ENCODE peak calls at places on chromosome 5, in ten cellular contexts. R is stimulated activated CD4-positive, alpha-beta T cell treated with anti-CD3 and anti-CD28 coated beads, Interleukin-1b, Interleukin-23, amount 100 ng/mL, for 24 hours; U is GM23248; M is tibial nerve; W is mucosa of descending colon; T is kidney glomerular epithelial cell; Y is ovary; K is activated gamma-delta T cell treated with anti-CD3 and anti-CD28 coated beads, Interleukin-2, amount 50 U/mL, for 16 hours; L is CD4-positive, alpha-beta T cell; J is amygdala. X is an unnamed sample.

GRCh38 chr5:123719004-123719403 is 207.0 kb downstream of the CSNK1G3 start:
- DNase-seq in R (no peak), U (peak), M (no peak), W (no peak), T (no peak), Y (no peak), K (no peak), L (no peak), J (no peak), X (no peak)

GRCh38 chr5:32109236-32109635 is 64.9 kb downstream of the GOLPH3 start:
- DNase-seq in R (no peak), U (peak), M (no peak), W (no peak), T (no peak), Y (no peak), K (no peak), L (no peak), J (no peak), X (no peak)

GRCh38 chr5:175859422-175859821 is 12.0 kb upstream of the CPLX2 start:
- DNase-seq in R (no peak), U (no peak), M (no peak), W (no peak), T (no peak), Y (no peak), K (no peak), L (no peak), J (no peak), X (no peak)

GRCh38 chr5:122287101-122287500 is 24.9 kb upstream of the SNCAIP start:
- DNase-seq in R (no peak), U (no peak), M (no peak), W (no peak), T (no peak), Y (no peak), K (no peak), L (no peak), J (no peak), X (no peak)

GRCh38 chr5:143495823-143496275 is 92.4 kb upstream of the NR3C1 start:
- DNase-seq in R (no peak), U (peak), M (no peak), W (no peak), T (no peak), Y (no peak), K (no peak), L (no peak), J (no peak), X (no peak)

GRCh38 chr5:58188287-58188651 is 271.6 kb downstream of the PLK2 start:
- DNase-seq in R (no peak), U (peak), M (no peak), W (no peak), T (peak), Y (no peak), K (no peak), L (no peak), J (no peak), X (no peak)

GRCh38 chr5:135133698-135134515 is 99.9 kb upstream of the PITX1 start:
- DNase-seq in R (no peak), U (no peak), M (no peak), W (peak), T (no peak), Y (no peak), K (no peak), L (no peak), J (no peak), X (no peak)

GRCh38 chr5:136028090-136028489 is 698 bp upstream of the TGFBI start:
- DNase-seq in R (no peak), U (no peak), M (no peak), W (no peak), T (no peak), Y (no peak), K (no peak), L (no peak), J (no peak), X (no peak)

GRCh38 chr5:39518516-39518915 is 93.7 kb upstream of the DAB2 start:
- DNase-seq in R (no peak), U (peak), M (no peak), W (no peak), T (peak), Y (no peak), K (no peak), L (no peak), J (no peak), X (no peak)

GRCh38 chr5:174251305-174251704 is 205.8 kb downstream of the NSG2 start:
- DNase-seq in R (no peak), U (no peak), M (no peak), W (no peak), T (no peak), Y (no peak), K (no peak), L (no peak), J (no peak), X (peak)

GRCh38 chr5:112594060-112594850 is 143.4 kb upstream of the APC start:
- DNase-seq in R (no peak), U (peak), M (no peak), W (no peak), T (peak), Y (no peak), K (no peak), L (no peak), J (peak), X (peak)

GRCh38 chr5:157484768-157485167 is 24.8 kb downstream of the NIPAL4 start:
- DNase-seq in R (no peak), U (peak), M (peak), W (no peak), T (no peak), Y (no peak), K (no peak), L (no peak), J (no peak), X (no peak)

GRCh38 chr5:72106922-72107873 is at the start of gene MAP1B:
- DNase-seq in R (no peak), U (peak), M (peak), W (peak), T (peak), Y (peak), K (no peak), L (no peak), J (peak), X (peak)

GRCh38 chr5:77586101-77586500 is 52.4 kb downstream of the OTP start:
- DNase-seq in R (no peak), U (no peak), M (no peak), W (no peak), T (no peak), Y (no peak), K (no peak), L (no peak), J (no peak), X (no peak)

GRCh38 chr5:180098991-180099732 is 27.6 kb upstream of the RNF130 start:
- DNase-seq in R (no peak), U (no peak), M (no peak), W (no peak), T (no peak), Y (no peak), K (no peak), L (no peak), J (no peak), X (no peak)

GRCh38 chr5:63931841-63932240 is 30.4 kb downstream of the HTR1A start:
- DNase-seq in R (no peak), U (no peak), M (no peak), W (no peak), T (no peak), Y (no peak), K (no peak), L (no peak), J (no peak), X (no peak)

GRCh38 chr5:62732677-62733121 is 154.1 kb downstream of the LRRC70 start:
- DNase-seq in R (no peak), U (peak), M (peak), W (no peak), T (peak), Y (no peak), K (no peak), L (no peak), J (no peak), X (no peak)

GRCh38 chr5:126863402-126863801 is 86.5 kb downstream of the LMNB1 start:
- DNase-seq in R (no peak), U (no peak), M (no peak), W (no peak), T (no peak), Y (no peak), K (no peak), L (no peak), J (no peak), X (no peak)

GRCh38 chr5:51411917-51412316 is 28.7 kb downstream of the ISL1 start:
- DNase-seq in R (no peak), U (no peak), M (no peak), W (no peak), T (no peak), Y (no peak), K (no peak), L (no peak), J (no peak), X (peak)

GRCh38 chr5:132821791-132822190 is 8.7 kb downstream of the SHROOM1 start:
- DNase-seq in R (no peak), U (peak), M (no peak), W (no peak), T (peak), Y (no peak), K (no peak), L (no peak), J (peak), X (no peak)

GRCh38 chr5:154977409-154977808 is 36.1 kb upstream of the KIF4B start:
- DNase-seq in R (no peak), U (peak), M (no peak), W (no peak), T (no peak), Y (no peak), K (no peak), L (no peak), J (no peak), X (no peak)

GRCh38 chr5:93611900-93612898 is 29.2 kb downstream of the NR2F1 start:
- DNase-seq in R (no peak), U (peak), M (no peak), W (peak), T (peak), Y (peak), K (no peak), L (no peak), J (no peak), X (peak)